ENCODE peak calls at places on chromosomes 6 and 20, in six cellular contexts. V is stomach, A is GM06990, O is epithelial cell of esophagus, T is ovary, C is foreskin fibroblast. J is an unnamed sample.

GRCh38 chr6:109165392-109165964 is 70.2 kb downstream of the CEP57L1 start:
- DNase-seq in V (no peak), A (no peak), O (peak; percentile 60), T (no peak), C (peak; percentile 35), J (no peak)

GRCh38 chr6:144896876-144897275 is 611.7 kb downstream of the UTRN start:
- DNase-seq in V (no peak), A (no peak), O (no peak), T (no peak), C (no peak), J (no peak)

GRCh38 chr20:41717464-41717863 is 99.3 kb upstream of the CHD6 start:
- DNase-seq in V (peak; percentile 51), A (no peak), O (no peak), T (no peak), C (no peak), J (no peak)

GRCh38 chr20:8305449-8305978 is 173.4 kb downstream of the PLCB1 start:
- DNase-seq in V (peak; percentile 71), A (peak; percentile 18), O (peak; percentile 83), T (no peak), C (no peak), J (peak; percentile 54)

GRCh38 chr20:54545959-54546358 is 70.6 kb downstream of the DOK5 start:
- DNase-seq in V (no peak), A (no peak), O (no peak), T (no peak), C (peak; percentile 0), J (no peak)

GRCh38 chr20:36833275-36834020 is 42.5 kb upstream of the TLDC2 start:
- DNase-seq in V (no peak), A (no peak), O (no peak), T (peak; percentile 72), C (no peak), J (no peak)

GRCh38 chr20:5745416-5745968 is 4.7 kb upstream of the SHLD1 start:
- DNase-seq in V (no peak), A (no peak), O (no peak), T (no peak), C (no peak), J (no peak)

GRCh38 chr6:89385156-89385667 is 26.9 kb downstream of the RRAGD start:
- DNase-seq in V (no peak), A (peak; percentile 55), O (peak; percentile 91), T (no peak), C (no peak), J (no peak)

GRCh38 chr6:160348209-160348551 is at the start of gene SLC22A3:
- DNase-seq in V (peak; percentile 57), A (no peak), O (peak; percentile 3), T (peak; percentile 84), C (no peak), J (no peak)

GRCh38 chr6:43278524-43279078 is 19.5 kb upstream of the SLC22A7 start:
- DNase-seq in V (no peak), A (no peak), O (peak; percentile 37), T (no peak), C (no peak), J (no peak)

GRCh38 chr6:89321571-89321970 is 6.5 kb upstream of the GABRR2 start:
- DNase-seq in V (no peak), A (no peak), O (no peak), T (no peak), C (no peak), J (peak; percentile 17)

GRCh38 chr20:46347831-46348230 is 39.5 kb upstream of the CDH22 start:
- DNase-seq in V (no peak), A (no peak), O (no peak), T (no peak), C (no peak), J (no peak)

GRCh38 chr20:24780648-24781047 is 168.4 kb upstream of the CST7 start:
- DNase-seq in V (no peak), A (no peak), O (no peak), T (no peak), C (no peak), J (no peak)

GRCh38 chr6:43521836-43522235 is 4.9 kb downstream of the POLR1C start:
- DNase-seq in V (no peak), A (no peak), O (no peak), T (no peak), C (no peak), J (no peak)

GRCh38 chr20:36175016-36175415 is 20.5 kb downstream of the EPB41L1 start:
- DNase-seq in V (no peak), A (no peak), O (no peak), T (no peak), C (peak; percentile 54), J (no peak)

GRCh38 chr6:106421491-106421890 is 61.0 kb downstream of the CRYBG1 start:
- DNase-seq in V (no peak), A (no peak), O (no peak), T (no peak), C (no peak), J (no peak)

GRCh38 chr6:26207248-26207801 is 120.1 kb downstream of the HFE start:
- DNase-seq in V (no peak), A (no peak), O (no peak), T (no peak), C (no peak), J (no peak)

GRCh38 chr6:166602928-166603690 is 16.6 kb upstream of the RAMACL start:
- DNase-seq in V (no peak), A (no peak), O (no peak), T (no peak), C (no peak), J (no peak)

GRCh38 chr20:4766631-4767030 is 44.9 kb downstream of the PRND start:
- DNase-seq in V (no peak), A (no peak), O (no peak), T (no peak), C (no peak), J (no peak)

GRCh38 chr6:34463849-34464248 is 2.0 kb upstream of the PACSIN1 start:
- DNase-seq in V (no peak), A (no peak), O (no peak), T (no peak), C (no peak), J (no peak)

GRCh38 chr20:63775096-63775978 is 35.8 kb downstream of the SLC2A4RG start:
- DNase-seq in V (no peak), A (no peak), O (no peak), T (peak; percentile 81), C (peak; percentile 11), J (no peak)

GRCh38 chr20:62804632-62805364 is at the start of gene OGFR:
- DNase-seq in V (peak; percentile 69), A (peak; percentile 81), O (peak; percentile 51), T (peak; percentile 81), C (no peak), J (peak; percentile 97)

GRCh38 chr20:3000852-3001523 is 42.4 kb upstream of the GNRH2 start:
- DNase-seq in V (no peak), A (no peak), O (no peak), T (no peak), C (peak; percentile 28), J (no peak)

GRCh38 chr6:122772724-122773123 is 6.8 kb upstream of the FABP7 start:
- DNase-seq in V (no peak), A (no peak), O (peak; percentile 92), T (no peak), C (no peak), J (no peak)

GRCh38 chr6:14874975-14875677 is 370.7 kb upstream of the JARID2 start:
- DNase-seq in V (no peak), A (no peak), O (no peak), T (no peak), C (no peak), J (no peak)

GRCh38 chr20:58008866-58009265 is 219.6 kb downstream of the ANKRD60 start:
- DNase-seq in V (no peak), A (no peak), O (no peak), T (peak; percentile 73), C (no peak), J (no peak)

GRCh38 chr6:109441069-109441816 is 719 bp downstream of the SMPD2 start:
- DNase-seq in V (peak; percentile 51), A (no peak), O (peak; percentile 67), T (peak; percentile 60), C (no peak), J (peak; percentile 56)

GRCh38 chr20:10625641-10626040 is 48.2 kb downstream of the JAG1 start:
- DNase-seq in V (no peak), A (no peak), O (peak; percentile 60), T (no peak), C (no peak), J (no peak)

DNA sequence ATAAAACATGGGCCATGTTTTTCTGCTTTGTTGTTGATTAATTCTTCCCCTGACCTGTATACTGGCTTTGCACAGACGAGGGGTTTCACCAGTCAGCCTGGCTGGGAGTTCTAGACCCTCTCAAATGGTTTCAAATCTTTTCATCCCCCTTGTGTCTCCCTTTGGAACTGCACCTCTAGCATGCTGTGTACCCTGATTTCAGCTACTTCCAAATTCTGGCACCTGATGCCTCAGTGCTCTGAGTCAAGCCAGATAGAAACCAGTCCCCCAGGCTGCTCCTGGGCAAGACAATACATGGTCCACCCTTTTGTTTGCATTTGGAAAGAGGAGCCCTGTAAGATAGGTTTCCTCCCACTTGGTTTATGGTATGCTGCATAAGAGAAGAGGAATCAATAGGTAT is 290.2 kb downstream of the BTBD3 start:
- DNase-seq in V (peak; percentile 26), A (no peak), O (peak; percentile 54), T (no peak), C (peak; percentile 7), J (no peak)
- TF ChIP-seq CTCF in V (peak; percentile 47), A (peak; percentile 13), O (peak; percentile 71), T (no peak), C (peak; percentile 79), J (no peak)

GRCh38 chr6:146925846-146926245 is 278.4 kb upstream of the STXBP5 start:
- DNase-seq in V (no peak), A (no peak), O (no peak), T (no peak), C (no peak), J (no peak)

GRCh38 chr6:146928503-146928902 is 275.7 kb upstream of the STXBP5 start:
- DNase-seq in V (no peak), A (no peak), O (no peak), T (no peak), C (no peak), J (no peak)

GRCh38 chr6:146935489-146935888 is 268.7 kb upstream of the STXBP5 start:
- DNase-seq in V (no peak), A (no peak), O (no peak), T (no peak), C (no peak), J (no peak)

DNA sequence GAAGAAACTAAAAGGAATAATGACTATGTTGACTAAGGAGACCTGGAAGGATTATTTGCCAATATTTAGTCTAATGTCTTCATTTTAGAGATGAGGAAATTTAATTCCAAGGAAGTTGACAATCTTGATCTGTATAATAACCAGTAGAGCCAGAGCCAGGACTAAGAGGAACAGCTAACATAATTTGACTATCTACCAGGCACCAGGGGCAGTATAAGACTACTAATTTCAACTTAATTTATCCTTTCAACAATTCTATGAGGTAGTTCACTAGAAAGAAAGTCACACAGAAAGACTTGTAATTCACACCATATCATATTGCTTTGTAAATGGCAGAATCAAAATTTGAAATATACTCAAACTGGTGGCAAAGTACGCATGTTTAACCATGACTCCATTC is 273.0 kb upstream of the STXBP5 start:
- DNase-seq in V (no peak), A (no peak), O (no peak), T (no peak), C (no peak), J (no peak)
- TF ChIP-seq CTCF in V (no peak), A (no peak), O (peak; percentile 6), T (no peak), C (no peak), J (no peak)

GRCh38 chr6:31114970-31115849 is 610 bp downstream of the PSORS1C1 start:
- DNase-seq in V (no peak), A (no peak), O (peak; percentile 71), T (no peak), C (peak; percentile 58), J (no peak)
- TF ChIP-seq CTCF in V (no peak), A (no peak), O (peak; percentile 52), T (no peak), C (peak; percentile 52), J (no peak)

GRCh38 chr20:1964659-1965405 is 29.0 kb downstream of the PDYN start:
- DNase-seq in V (no peak), A (no peak), O (no peak), T (no peak), C (no peak), J (no peak)
- TF ChIP-seq CTCF in V (no peak), A (no peak), O (peak; percentile 5), T (no peak), C (peak; percentile 26), J (no peak)